ENCODE peak calls at places on chromosomes 4 and X, in eight cellular contexts. V is activated T-cell treated with anti-CD3 and anti-CD28 coated beads for 1 hour; C is activated naive CD4-positive, alpha-beta T cell; Y is cardiac muscle cell; F is H4; S is OCI-LY7; X is mucosa of descending colon; I is NCI-H510A treated with DMSO at 0.1 percent for 48 hours. O is an unnamed sample.
A peak's percentile ranks its signal among the peaks of the same experiment; 100 is the strongest.

GRCh38 chr4:184293552-184293951 is 75.9 kb upstream of the ENPP6 start:
- DNase-seq in V (no peak), C (no peak), Y (peak; percentile 40), F (no peak), S (no peak), X (no peak), I (peak; percentile 29), O (no peak)

GRCh38 chr4:148118628-148119027 is 323.6 kb downstream of the NR3C2 start:
- DNase-seq in V (no peak), C (no peak), Y (no peak), F (no peak), S (no peak), X (no peak), I (no peak), O (no peak)

GRCh38 chr4:182493377-182493776 is 250.2 kb downstream of the TENM3 start:
- DNase-seq in V (no peak), C (no peak), Y (no peak), F (no peak), S (no peak), X (no peak), I (no peak), O (no peak)

GRCh38 chrX:16594490-16594889 is 55.5 kb upstream of the S100G start:
- DNase-seq in V (no peak), C (no peak), Y (no peak), F (no peak), S (no peak), X (no peak), I (no peak), O (no peak)

GRCh38 chr4:20249333-20249732 is 2.4 kb upstream of the SLIT2 start:
- DNase-seq in V (no peak), C (no peak), Y (peak; percentile 76), F (peak; percentile 50), S (no peak), X (no peak), I (no peak), O (no peak)

GRCh38 chr4:35087216-35087615 is 1157.1 kb downstream of the ARAP2 start:
- DNase-seq in V (no peak), C (no peak), Y (no peak), F (no peak), S (no peak), X (no peak), I (peak; percentile 59), O (no peak)

GRCh38 chr4:12884846-12885796 is 599.0 kb downstream of the RAB28 start:
- DNase-seq in V (no peak), C (no peak), Y (no peak), F (no peak), S (no peak), X (no peak), I (no peak), O (no peak)

GRCh38 chr4:183098080-183098722 is 856 bp upstream of the WWC2 start:
- DNase-seq in V (no peak), C (no peak), Y (peak; percentile 81), F (no peak), S (no peak), X (peak; percentile 65), I (no peak), O (no peak)

GRCh38 chr4:17687237-17687857 is 72.9 kb downstream of the MED28 start:
- DNase-seq in V (no peak), C (no peak), Y (no peak), F (no peak), S (no peak), X (no peak), I (peak; percentile 65), O (no peak)

GRCh38 chrX:38045697-38046096 is 39.3 kb downstream of the SYTL5 start:
- DNase-seq in V (no peak), C (no peak), Y (peak; percentile 51), F (no peak), S (no peak), X (no peak), I (no peak), O (no peak)

GRCh38 chr4:88860594-88860993 is 163.0 kb upstream of the NAP1L5 start:
- DNase-seq in V (no peak), C (no peak), Y (no peak), F (no peak), S (no peak), X (no peak), I (no peak), O (no peak)

GRCh38 chr4:41360214-41360910 is 103.6 kb downstream of the UCHL1 start:
- DNase-seq in V (no peak), C (no peak), Y (peak; percentile 61), F (peak; percentile 48), S (no peak), X (peak; percentile 65), I (peak; percentile 47), O (peak; percentile 71)

GRCh38 chr4:179596621-179597020 is 2154.4 kb upstream of the AGA start:
- DNase-seq in V (no peak), C (no peak), Y (no peak), F (no peak), S (no peak), X (no peak), I (no peak), O (no peak)

GRCh38 chr4:78529569-78530209 is 21.9 kb upstream of the ANXA3 start:
- DNase-seq in V (no peak), C (no peak), Y (peak; percentile 46), F (no peak), S (no peak), X (no peak), I (no peak), O (no peak)

GRCh38 chrX:112645774-112646173 is 34.0 kb downstream of the LHFPL1 start:
- DNase-seq in V (no peak), C (no peak), Y (no peak), F (no peak), S (no peak), X (no peak), I (no peak), O (no peak)

GRCh38 chr4:140930556-140930955 is 174.4 kb upstream of the TBC1D9 start:
- DNase-seq in V (no peak), C (no peak), Y (no peak), F (no peak), S (no peak), X (no peak), I (no peak), O (peak; percentile 73)

GRCh38 chrX:115560978-115561604 is at the start of gene PLS3:
- DNase-seq in V (no peak), C (no peak), Y (peak; percentile 92), F (peak; percentile 79), S (no peak), X (peak; percentile 84), I (peak; percentile 59), O (peak; percentile 10)

GRCh38 chr4:10205223-10205622 is 88.6 kb upstream of the WDR1 start:
- DNase-seq in V (no peak), C (no peak), Y (no peak), F (no peak), S (no peak), X (no peak), I (no peak), O (no peak)

O was measured in cerebellum.